ENCODE peak calls at places on chromosomes 2 and 18, in ten cellular contexts. P, S, J, Q, I, A, Y, T, O and L are unnamed samples.

GRCh38 chr18:25445430-25445829 is 93.5 kb upstream of the ZNF521 start:
- DNase-seq in P (no peak), S (no peak), J (no peak), Q (no peak), I (no peak), A (no peak), Y (no peak), T (no peak), O (no peak), L (no peak)

GRCh38 chr2:111208639-111209038 is 87.9 kb downstream of the BCL2L11 start:
- DNase-seq in P (no peak), S (no peak), J (no peak), Q (no peak), I (no peak), A (no peak), Y (no peak), T (no peak), O (peak), L (no peak)

GRCh38 chr2:88831071-88831791 is 139.8 kb downstream of the RPIA start:
- DNase-seq in P (no peak), S (peak), J (no peak), Q (no peak), I (peak), A (no peak), Y (no peak), T (no peak), O (no peak), L (no peak)

GRCh38 chr2:127573298-127573697 is 37.8 kb downstream of the MYO7B start:
- DNase-seq in P (no peak), S (no peak), J (no peak), Q (no peak), I (no peak), A (no peak), Y (no peak), T (no peak), O (peak), L (no peak)

GRCh38 chr2:139478191-139478914 is 698.2 kb upstream of the NXPH2 start:
- DNase-seq in P (no peak), S (no peak), J (peak), Q (no peak), I (no peak), A (no peak), Y (no peak), T (no peak), O (no peak), L (peak)

GRCh38 chr2:68901561-68901960 is 30.4 kb upstream of the BMP10 start:
- DNase-seq in P (no peak), S (no peak), J (no peak), Q (no peak), I (no peak), A (no peak), Y (no peak), T (no peak), O (no peak), L (no peak)

GRCh38 chr2:139544452-139544851 is 764.3 kb upstream of the NXPH2 start:
- DNase-seq in P (no peak), S (no peak), J (no peak), Q (no peak), I (no peak), A (no peak), Y (no peak), T (no peak), O (no peak), L (no peak)

GRCh38 chr2:69196327-69197117 is 183.5 kb downstream of the ANTXR1 start:
- DNase-seq in P (no peak), S (peak), J (peak), Q (peak), I (peak), A (no peak), Y (peak), T (no peak), O (no peak), L (no peak)

GRCh38 chr2:127359520-127359919 is 28.3 kb downstream of the MAP3K2 start:
- DNase-seq in P (no peak), S (no peak), J (no peak), Q (no peak), I (no peak), A (no peak), Y (no peak), T (no peak), O (no peak), L (no peak)

GRCh38 chr18:25164211-25164836 is 187.6 kb downstream of the ZNF521 start:
- DNase-seq in P (no peak), S (no peak), J (no peak), Q (no peak), I (no peak), A (no peak), Y (no peak), T (no peak), O (no peak), L (no peak)

GRCh38 chr2:219441451-219442205 is 7.0 kb downstream of the SPEG start:
- DNase-seq in P (no peak), S (peak), J (no peak), Q (peak), I (no peak), A (peak), Y (peak), T (peak), O (no peak), L (no peak)

GRCh38 chr2:149720615-149721014 is 133.0 kb upstream of the MMADHC start:
- DNase-seq in P (no peak), S (no peak), J (no peak), Q (no peak), I (no peak), A (no peak), Y (no peak), T (no peak), O (no peak), L (no peak)

GRCh38 chr2:240205348-240205747 is 64.9 kb upstream of the OTOS start:
- DNase-seq in P (peak), S (peak), J (peak), Q (peak), I (peak), A (no peak), Y (peak), T (no peak), O (no peak), L (no peak)

GRCh38 chr2:37117566-37117965 is 33.2 kb downstream of the GPATCH11 start:
- DNase-seq in P (no peak), S (no peak), J (no peak), Q (no peak), I (no peak), A (no peak), Y (no peak), T (no peak), O (no peak), L (no peak)

GRCh38 chr18:49812321-49813070 is 837 bp downstream of the ACAA2 start:
- DNase-seq in P (no peak), S (no peak), J (no peak), Q (peak), I (peak), A (no peak), Y (no peak), T (no peak), O (no peak), L (no peak)

GRCh38 chr2:62014102-62014501 is 108.6 kb downstream of the COMMD1 start:
- DNase-seq in P (peak), S (no peak), J (peak), Q (peak), I (no peak), A (no peak), Y (peak), T (no peak), O (no peak), L (no peak)